ENCODE peak calls at places on chromosomes 12 and 14, in five cellular contexts. T is adipocyte, M is lower leg skin, D is stomach, P is left ventricle myocardium inferior. W is an unnamed sample.

GRCh38 chr14:38262844-38263243 is 7.0 kb upstream of the CLEC14A start:
- DNase-seq in T (no peak), M (no peak), D (no peak), P (no peak), W (no peak)

GRCh38 chr12:128387811-128388422 is 120.9 kb downstream of the TMEM132C start:
- DNase-seq in T (peak; percentile 0), M (peak; percentile 84), D (peak; percentile 37), P (no peak), W (no peak)

GRCh38 chr12:62605972-62606371 is 139.3 kb downstream of the MON2 start:
- DNase-seq in T (no peak), M (no peak), D (no peak), P (no peak), W (no peak)

GRCh38 chr12:85394809-85395208 is 114.8 kb downstream of the ALX1 start:
- DNase-seq in T (no peak), M (no peak), D (no peak), P (no peak), W (no peak)

GRCh38 chr12:58915634-58916033 is 4.7 kb downstream of the LRIG3 start:
- DNase-seq in T (peak; percentile 83), M (no peak), D (peak; percentile 40), P (peak; percentile 29), W (no peak)

GRCh38 chr12:45560689-45561088 is 168.8 kb upstream of the ARID2 start:
- DNase-seq in T (no peak), M (no peak), D (no peak), P (no peak), W (no peak)

GRCh38 chr14:23430733-23431105 is 4.7 kb downstream of the MYH7 start:
- DNase-seq in T (peak; percentile 20), M (no peak), D (no peak), P (no peak), W (peak; percentile 48)

GRCh38 chr14:88140874-88141273 is 135.9 kb downstream of the GPR65 start:
- DNase-seq in T (no peak), M (no peak), D (no peak), P (no peak), W (no peak)

GRCh38 chr12:117718141-117718540 is 250.6 kb downstream of the KSR2 start:
- DNase-seq in T (no peak), M (peak; percentile 43), D (no peak), P (no peak), W (no peak)

GRCh38 chr12:16833376-16833775 is 227.4 kb upstream of the LMO3 start:
- DNase-seq in T (no peak), M (no peak), D (no peak), P (no peak), W (no peak)

GRCh38 chr12:24943947-24944597 is 4.8 kb downstream of the BCAT1 start:
- DNase-seq in T (peak; percentile 22), M (no peak), D (no peak), P (no peak), W (no peak)

GRCh38 chr12:131755305-131756113 is 44.6 kb downstream of the SFSWAP start:
- DNase-seq in T (peak; percentile 14), M (peak; percentile 42), D (no peak), P (no peak), W (no peak)

GRCh38 chr12:102406033-102406584 is 74.3 kb downstream of the IGF1 start:
- DNase-seq in T (peak; percentile 58), M (no peak), D (peak; percentile 45), P (peak; percentile 38), W (peak; percentile 3)

GRCh38 chr14:59186316-59186715 is 2.2 kb upstream of the DAAM1 start:
- DNase-seq in T (no peak), M (no peak), D (no peak), P (no peak), W (no peak)

GRCh38 chr12:45050331-45050750 is 558 bp downstream of the DBX2 start:
- DNase-seq in T (no peak), M (no peak), D (no peak), P (no peak), W (no peak)

GRCh38 chr14:34356267-34356660 is 105.8 kb downstream of the SPTSSA start:
- DNase-seq in T (peak; percentile 65), M (no peak), D (no peak), P (no peak), W (no peak)

GRCh38 chr12:563250-563781 is 99.9 kb downstream of the NINJ2 start:
- DNase-seq in T (no peak), M (no peak), D (no peak), P (no peak), W (no peak)

GRCh38 chr14:29463727-29464370 is 463.8 kb downstream of the PRKD1 start:
- DNase-seq in T (no peak), M (no peak), D (no peak), P (no peak), W (no peak)

GRCh38 chr14:34014936-34015335 is 64.1 kb upstream of the EGLN3 start:
- DNase-seq in T (no peak), M (no peak), D (no peak), P (no peak), W (no peak)

GRCh38 chr12:13504074-13504473 is 307.5 kb downstream of the EMP1 start:
- DNase-seq in T (peak; percentile 0), M (no peak), D (no peak), P (no peak), W (no peak)

GRCh38 chr12:69415471-69416275 is 54.5 kb upstream of the FRS2 start:
- DNase-seq in T (peak; percentile 97), M (peak; percentile 86), D (peak; percentile 50), P (peak; percentile 25), W (peak; percentile 48)

GRCh38 chr12:50220357-50221061 is 53.3 kb upstream of the CERS5 start:
- DNase-seq in T (peak; percentile 71), M (no peak), D (no peak), P (no peak), W (no peak)

GRCh38 chr12:132700212-132700913 is 10.3 kb upstream of the PGAM5 start:
- DNase-seq in T (peak; percentile 19), M (no peak), D (no peak), P (no peak), W (no peak)

GRCh38 chr12:131131808-131132117 is 178.1 kb downstream of the ADGRD1 start:
- DNase-seq in T (no peak), M (peak; percentile 76), D (no peak), P (no peak), W (no peak)

GRCh38 chr12:63056649-63057048 is 94.4 kb downstream of the AVPR1A start:
- DNase-seq in T (no peak), M (no peak), D (no peak), P (no peak), W (no peak)

GRCh38 chr14:39229222-39229543 is 4.5 kb upstream of the MIA2 start:
- DNase-seq in T (no peak), M (no peak), D (no peak), P (no peak), W (no peak)

GRCh38 chr12:4562034-4562657 is at the start of gene DYRK4:
- DNase-seq in T (peak; percentile 68), M (peak; percentile 91), D (peak; percentile 81), P (peak; percentile 86), W (peak; percentile 16)

GRCh38 chr14:77808250-77808649 is 8.3 kb downstream of the ADCK1 start:
- DNase-seq in T (no peak), M (no peak), D (no peak), P (no peak), W (no peak)

GRCh38 chr14:83664389-83664788 is 1865.6 kb upstream of the FLRT2 start:
- DNase-seq in T (no peak), M (no peak), D (no peak), P (no peak), W (no peak)

GRCh38 chr12:188910-189621 is 24.9 kb downstream of the SLC6A12 start:
- DNase-seq in T (peak; percentile 82), M (no peak), D (peak; percentile 57), P (peak; percentile 55), W (no peak)

GRCh38 chr12:27946396-27946795 is 26.1 kb downstream of the PTHLH start:
- DNase-seq in T (no peak), M (no peak), D (no peak), P (no peak), W (no peak)

GRCh38 chr12:76633415-76633814 is 73.8 kb upstream of the OSBPL8 start:
- DNase-seq in T (no peak), M (no peak), D (no peak), P (no peak), W (no peak)

GRCh38 chr12:51421266-51421884 is 3.3 kb upstream of the SLC4A8 start:
- DNase-seq in T (peak; percentile 75), M (no peak), D (peak; percentile 56), P (no peak), W (no peak)

GRCh38 chr12:79690606-79691298 is at the start of gene PAWR:
- DNase-seq in T (peak; percentile 84), M (peak; percentile 92), D (peak; percentile 83), P (peak; percentile 47), W (peak; percentile 45)

GRCh38 chr12:121788176-121788818 is 5.2 kb downstream of the RHOF start:
- DNase-seq in T (no peak), M (no peak), D (no peak), P (no peak), W (no peak)
- H3K4me3 ChIP-seq in T (no peak overlapping the region), M (no peak overlapping the region), D (no peak overlapping the region), P (no peak overlapping the region), W (no peak overlapping the region)

DNA sequence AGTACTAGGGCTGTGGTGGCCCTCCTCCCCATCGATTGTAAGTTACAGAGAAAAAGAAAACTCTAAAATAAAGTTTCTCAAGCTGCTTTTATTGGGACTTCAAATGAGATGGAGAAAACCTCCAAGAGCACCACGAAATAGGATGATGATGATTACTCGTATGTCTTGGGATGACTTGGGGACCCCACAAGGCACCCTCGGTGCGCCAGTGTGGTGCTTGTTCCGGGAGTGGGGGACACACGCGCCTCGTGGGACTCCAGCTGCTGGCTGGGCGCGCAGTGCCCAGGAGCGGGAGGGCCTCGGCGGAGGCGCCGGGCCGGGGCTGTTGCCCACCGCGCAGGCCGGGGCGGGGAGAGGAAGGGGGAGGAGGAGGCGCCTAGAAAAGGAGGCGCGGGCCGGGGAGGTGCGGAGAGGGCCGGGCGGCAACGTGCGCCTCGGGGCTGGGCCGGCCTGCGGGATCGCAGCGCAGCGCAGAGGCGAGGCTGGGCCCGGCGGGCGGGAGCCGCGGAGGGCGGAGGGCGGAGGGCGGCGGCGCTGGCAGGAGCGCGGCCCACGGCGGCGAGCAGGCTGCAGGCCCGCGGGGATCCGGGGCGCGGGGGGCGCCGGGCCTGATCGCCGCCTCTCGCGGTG is at the start of gene RFLNA:
- DNase-seq in T (peak; percentile 51), M (no peak), D (peak; percentile 62), P (no peak), W (no peak)
- H3K4me3 ChIP-seq in T (no peak within 1 kb of the TSS), M (no peak within 1 kb of the TSS), D (peak within 1 kb of the TSS; percentile 74), P (peak within 1 kb of the TSS; percentile 59), W (peak within 1 kb of the TSS; percentile 46)

DNA sequence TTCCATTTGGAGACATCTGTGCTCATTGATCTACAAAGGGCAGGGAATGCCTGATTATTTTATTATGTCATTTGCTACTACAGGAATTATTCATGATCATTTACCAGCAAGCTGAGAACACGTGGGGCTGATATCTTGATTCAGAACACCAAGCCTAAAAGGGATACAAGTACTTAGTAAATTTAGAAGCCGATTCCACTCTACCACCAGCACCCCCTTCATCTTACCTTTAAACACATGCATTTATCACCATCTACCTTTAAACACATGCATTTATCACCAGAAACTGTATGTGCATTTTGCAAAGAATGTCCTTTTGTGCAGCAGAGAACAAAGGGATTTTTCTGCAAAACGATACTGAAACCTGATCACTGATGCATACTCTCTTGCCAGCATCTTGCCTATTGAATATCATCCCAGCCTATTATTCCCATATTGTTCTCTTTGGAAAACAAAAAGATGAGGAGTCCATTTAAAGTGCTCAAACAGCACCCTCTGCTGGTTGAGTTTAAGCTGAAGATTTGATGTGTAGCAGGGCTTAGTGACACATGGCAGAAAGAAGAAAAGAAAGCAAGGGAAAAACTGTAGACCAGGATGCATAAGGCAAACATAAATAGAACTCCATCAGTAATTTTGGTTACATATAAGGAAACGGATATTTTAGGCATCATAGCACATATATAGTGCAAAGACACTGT is 132.6 kb upstream of the PLEKHG7 start:
- DNase-seq in T (peak; percentile 94), M (no peak), D (peak; percentile 61), P (no peak), W (peak; percentile 51)
- H3K4me3 ChIP-seq in T (no peak overlapping the region), M (no peak overlapping the region), D (no peak overlapping the region), P (no peak overlapping the region), W (no peak overlapping the region)

GRCh38 chr12:121889267-121889624 is 656 bp downstream of the PSMD9 start:
- DNase-seq in T (no peak), M (no peak), D (no peak), P (no peak), W (no peak)
- H3K4me3 ChIP-seq in T (peak overlapping the region; percentile 99), M (peak overlapping the region; percentile 86), D (peak overlapping the region; percentile 82), P (peak overlapping the region; percentile 90), W (peak overlapping the region; percentile 86)